ENCODE peak calls at places on chromosomes 11 and 22, in ten cellular contexts. I is K562, Q is choroid plexus epithelial cell, H is mammary epithelial cell, B is AG09309, T is bronchial epithelial cell, Z is PC-9, M is heart left ventricle, K is fibroblast of mammary gland, F is brain microvascular endothelial cell. P is an unnamed sample.

GRCh38 chr11:92384316-92384715 is 159.7 kb downstream of the FAT3 start:
- DNase-seq in Z (no peak), Q (peak; percentile 75), I (no peak), T (no peak), F (peak; percentile 81), M (no peak), H (peak; percentile 4), K (peak; percentile 78), B (no peak), P (peak; percentile 33)

GRCh38 chr22:49764151-49764581 is 63.5 kb downstream of the BRD1 start:
- DNase-seq in T (no peak), I (no peak), B (no peak), H (no peak), M (no peak), K (peak; percentile 28), Z (no peak), Q (no peak), F (no peak), P (no peak)

GRCh38 chr22:32375678-32376450 is 18.2 kb downstream of the RFPL3 start:
- DNase-seq in M (no peak), Z (no peak), Q (no peak), K (no peak), B (no peak), H (no peak), F (no peak), T (no peak), I (no peak), P (no peak)

GRCh38 chr11:102666331-102666957 is 39.1 kb downstream of the MMP27 start:
- DNase-seq in F (peak; percentile 44), H (peak; percentile 37), Q (peak; percentile 70), T (peak; percentile 48), K (peak; percentile 52), M (no peak), I (peak; percentile 49), B (peak; percentile 8), Z (peak; percentile 22), P (peak; percentile 65)

GRCh38 chr11:33116535-33116934 is 44.7 kb downstream of the CSTF3 start:
- DNase-seq in Q (peak; percentile 11), T (peak; percentile 83), M (no peak), K (peak; percentile 5), I (no peak), B (no peak), Z (no peak), H (peak; percentile 84), F (no peak), P (peak; percentile 6)

GRCh38 chr11:105975128-105975527 is 46.9 kb downstream of the MSANTD4 start:
- DNase-seq in Q (peak; percentile 61), B (no peak), Z (no peak), T (peak; percentile 12), H (peak; percentile 4), K (peak; percentile 26), F (no peak), I (no peak), M (no peak), P (no peak)

GRCh38 chr11:20159680-20160381 is 444 bp downstream of the DBX1 start:
- DNase-seq in M (no peak), B (no peak), H (no peak), F (no peak), Q (no peak), I (no peak), K (no peak), Z (no peak), T (no peak), P (no peak)

GRCh38 chr11:8342821-8343681 is 79.4 kb upstream of the LMO1 start:
- DNase-seq in K (no peak), I (no peak), Q (no peak), T (peak; percentile 57), B (no peak), F (no peak), M (no peak), H (peak; percentile 70), Z (peak; percentile 68), P (no peak)

GRCh38 chr22:22235564-22235963 is 9.0 kb upstream of the VPREB1 start:
- DNase-seq in B (no peak), H (peak; percentile 9), Z (no peak), I (peak; percentile 78), M (no peak), F (no peak), Q (peak; percentile 42), K (peak; percentile 34), T (peak; percentile 24), P (peak; percentile 26)

GRCh38 chr11:75635009-75635909 is 33.6 kb downstream of the MAP6 start:
- DNase-seq in Q (peak; percentile 64), F (peak; percentile 35), B (no peak), H (no peak), K (peak; percentile 61), M (peak; percentile 65), T (peak; percentile 36), I (no peak), Z (no peak), P (peak; percentile 42)

GRCh38 chr11:72589802-72590761 is 84.1 kb downstream of the PDE2A start:
- DNase-seq in K (peak; percentile 18), B (no peak), Q (peak; percentile 47), Z (no peak), M (peak; percentile 55), I (peak; percentile 61), F (no peak), T (peak; percentile 35), H (no peak), P (peak; percentile 31)

GRCh38 chr11:72430743-72431570 is 3.4 kb downstream of the CLPB start:
- DNase-seq in B (no peak), F (peak; percentile 33), K (peak; percentile 63), Q (peak; percentile 80), T (peak; percentile 52), I (peak; percentile 67), M (peak; percentile 49), H (peak; percentile 30), Z (peak; percentile 37), P (peak; percentile 73)

GRCh38 chr11:2909145-2909914 is 19.9 kb downstream of the PHLDA2 start:
- DNase-seq in Q (no peak), K (no peak), T (no peak), H (no peak), M (no peak), B (no peak), Z (no peak), F (no peak), I (no peak), P (no peak)

GRCh38 chr11:29802522-29802921 is 214.3 kb downstream of the KCNA4 start:
- DNase-seq in T (no peak), M (no peak), Z (no peak), K (no peak), B (no peak), Q (no peak), I (no peak), H (no peak), F (no peak), P (no peak)

GRCh38 chr11:86524603-86525352 is 147.6 kb downstream of the ME3 start:
- DNase-seq in Q (peak; percentile 65), M (no peak), B (no peak), I (no peak), F (peak; percentile 60), Z (peak; percentile 6), K (peak; percentile 75), H (peak; percentile 34), T (peak; percentile 77), P (peak; percentile 46)

GRCh38 chr22:38455063-38455529 is at the start of gene KCNJ4:
- DNase-seq in K (no peak), I (no peak), H (no peak), M (no peak), Z (no peak), B (no peak), F (no peak), T (no peak), Q (no peak), P (no peak)
- H3K4me3 ChIP-seq in K (no peak within 1 kb of the TSS), I (peak within 1 kb of the TSS; percentile 49), H (peak within 1 kb of the TSS; percentile 29), M (peak within 1 kb of the TSS; percentile 62), Z (peak within 1 kb of the TSS; percentile 58), B (no peak within 1 kb of the TSS), F (peak within 1 kb of the TSS; percentile 30), T (peak within 1 kb of the TSS; percentile 21), Q (peak within 1 kb of the TSS; percentile 38), P (peak within 1 kb of the TSS; percentile 29)

DNA sequence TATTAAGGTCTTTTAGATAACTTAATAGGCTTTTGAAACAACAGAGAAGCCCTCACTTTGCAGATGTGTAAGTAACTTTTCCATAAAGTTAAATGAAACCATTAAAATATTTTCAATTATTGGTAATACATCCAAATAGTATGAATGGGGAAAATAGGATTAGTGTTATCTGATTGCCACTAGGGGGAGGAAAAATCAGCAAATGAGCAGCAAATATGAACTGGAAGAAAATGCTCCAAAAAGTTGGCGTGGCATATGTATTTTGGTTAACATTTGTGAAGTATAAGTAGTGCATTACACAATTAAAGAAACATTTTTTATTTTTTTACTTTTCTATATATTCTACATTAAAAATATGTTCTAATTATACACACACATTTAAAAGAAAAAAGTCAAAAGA is 259.8 kb upstream of the ANO5 start:
- DNase-seq in Z (no peak), H (no peak), M (no peak), F (no peak), Q (peak; percentile 2), I (peak; percentile 6), K (no peak), B (no peak), T (no peak), P (no peak)
- TF ChIP-seq CTCF in Z (peak; percentile 63), H (peak; percentile 34), M (peak; percentile 55), F (no peak), Q (peak; percentile 44), I (no peak), K (peak; percentile 29), B (peak; percentile 21), T (peak; percentile 11), P (peak; percentile 21)

GRCh38 chr11:69985331-69985653 is 92.8 kb upstream of the ANO1 start:
- DNase-seq in K (no peak), T (no peak), Q (no peak), Z (no peak), I (no peak), B (no peak), F (no peak), M (no peak), H (no peak), P (no peak)

GRCh38 chr11:69985654-69986420 is 92.3 kb upstream of the ANO1 start:
- DNase-seq in T (no peak), M (peak; percentile 43), Z (no peak), K (no peak), Q (no peak), F (no peak), B (no peak), H (no peak), I (peak; percentile 70), P (no peak)

GRCh38 chr11:69983897-69984438 is 94.1 kb upstream of the ANO1 start:
- DNase-seq in M (no peak), T (no peak), Z (no peak), F (no peak), Q (no peak), H (no peak), B (no peak), K (no peak), I (no peak), P (no peak)

GRCh38 chr11:69983571-69983877 is 94.6 kb upstream of the ANO1 start:
- DNase-seq in T (no peak), H (no peak), Z (no peak), B (no peak), M (no peak), I (no peak), F (no peak), K (no peak), Q (no peak), P (no peak)

GRCh38 chr11:69984457-69985261 is 93.5 kb upstream of the ANO1 start:
- DNase-seq in F (no peak), H (no peak), I (no peak), K (no peak), B (no peak), T (no peak), Z (no peak), Q (no peak), M (no peak), P (no peak)
- H3K4me3 ChIP-seq in F (no peak overlapping the region), H (no peak overlapping the region), I (no peak overlapping the region), K (no peak overlapping the region), B (no peak overlapping the region), T (no peak overlapping the region), Z (no peak overlapping the region), Q (no peak overlapping the region), M (no peak overlapping the region), P (no peak overlapping the region)

GRCh38 chr11:10413268-10413667 is 41.8 kb upstream of the AMPD3 start:
- DNase-seq in B (no peak), Z (no peak), F (peak; percentile 36), K (no peak), M (peak; percentile 52), Q (peak; percentile 74), T (peak; percentile 35), H (peak; percentile 27), I (no peak), P (no peak)
- TF ChIP-seq CTCF in B (peak; percentile 28), Z (no peak), F (peak; percentile 55), K (peak; percentile 16), M (no peak), Q (peak; percentile 58), T (no peak), H (peak; percentile 45), I (peak; percentile 45), P (no peak)

P was measured in fibroblast of pulmonary artery.